ENCODE peak calls at places on chromosomes 16 and 17, in six cellular contexts. One of them, this sample, is unnamed. For H3K4me1, the result is how much of the 10 kb centered on the place peaks cover.

GRCh38 chr16:82660966-82661365 is 34.2 kb downstream of the CDH13 start:
- DNase-seq in GM23248: no peak
- DNase-seq in HCT116: no peak
- DNase-seq in neural progenitor cell: no peak
- DNase-seq in IMR-90: no peak
- DNase-seq in trophoblast cell: no peak
- DNase-seq in this sample: no peak

GRCh38 chr16:63684702-63685101 is 1437.2 kb downstream of the CDH11 start:
- DNase-seq in IMR-90: no peak
- DNase-seq in neural progenitor cell: peak
- DNase-seq in HCT116: no peak
- DNase-seq in trophoblast cell: no peak
- DNase-seq in GM23248: no peak
- DNase-seq in this sample: no peak

GRCh38 chr17:76900723-76901122 is 32.5 kb downstream of the MGAT5B start:
- DNase-seq in GM23248: no peak
- DNase-seq in trophoblast cell: no peak
- DNase-seq in HCT116: no peak
- DNase-seq in IMR-90: no peak
- DNase-seq in neural progenitor cell: no peak
- DNase-seq in this sample: no peak

GRCh38 chr17:15463363-15463762 is 4.1 kb downstream of the CDRT4 start:
- DNase-seq in HCT116: no peak
- DNase-seq in neural progenitor cell: peak
- DNase-seq in trophoblast cell: peak
- DNase-seq in GM23248: peak
- DNase-seq in IMR-90: peak
- DNase-seq in this sample: peak

GRCh38 chr16:10972956-10973464 is 28.6 kb downstream of the CLEC16A start:
- DNase-seq in trophoblast cell: no peak
- DNase-seq in HCT116: no peak
- DNase-seq in IMR-90: no peak
- DNase-seq in GM23248: no peak
- DNase-seq in neural progenitor cell: no peak
- DNase-seq in this sample: no peak

GRCh38 chr16:57284206-57284951 is at the start of gene PLLP:
- DNase-seq in GM23248: peak
- DNase-seq in trophoblast cell: peak
- DNase-seq in HCT116: no peak
- DNase-seq in neural progenitor cell: peak
- DNase-seq in IMR-90: peak
- DNase-seq in this sample: peak

GRCh38 chr16:87409153-87409552 is 17.0 kb downstream of the MAP1LC3B start:
- DNase-seq in HCT116: no peak
- DNase-seq in IMR-90: no peak
- DNase-seq in GM23248: no peak
- DNase-seq in neural progenitor cell: no peak
- DNase-seq in trophoblast cell: no peak
- DNase-seq in this sample: no peak

GRCh38 chr17:1511290-1511689 is 5.1 kb downstream of the INPP5K start:
- DNase-seq in IMR-90: no peak
- DNase-seq in HCT116: no peak
- DNase-seq in GM23248: no peak
- DNase-seq in neural progenitor cell: no peak
- DNase-seq in trophoblast cell: no peak
- DNase-seq in this sample: no peak

GRCh38 chr17:9566067-9566466 is 9.6 kb downstream of the STX8 start:
- DNase-seq in HCT116: no peak
- DNase-seq in trophoblast cell: no peak
- DNase-seq in neural progenitor cell: no peak
- DNase-seq in GM23248: no peak
- DNase-seq in IMR-90: no peak
- DNase-seq in this sample: no peak

GRCh38 chr17:50267074-50267841 is 7.0 kb upstream of the TMEM92 start:
- DNase-seq in GM23248: peak
- DNase-seq in trophoblast cell: no peak
- DNase-seq in HCT116: no peak
- DNase-seq in IMR-90: peak
- DNase-seq in neural progenitor cell: no peak
- DNase-seq in this sample: no peak

GRCh38 chr16:80580109-80580832 is 39.5 kb downstream of the DYNLRB2 start:
- DNase-seq in trophoblast cell: no peak
- DNase-seq in GM23248: peak
- DNase-seq in neural progenitor cell: no peak
- DNase-seq in HCT116: no peak
- DNase-seq in IMR-90: peak
- DNase-seq in this sample: peak

GRCh38 chr17:59154335-59154720 is 658 bp downstream of the SKA2 start:
- DNase-seq in trophoblast cell: peak
- DNase-seq in HCT116: no peak
- DNase-seq in GM23248: peak
- DNase-seq in neural progenitor cell: peak
- DNase-seq in IMR-90: peak
- DNase-seq in this sample: peak

GRCh38 chr17:80485846-80486245 is 9.4 kb upstream of the NPTX1 start:
- DNase-seq in IMR-90: no peak
- DNase-seq in HCT116: no peak
- DNase-seq in GM23248: no peak
- DNase-seq in neural progenitor cell: no peak
- DNase-seq in trophoblast cell: no peak
- DNase-seq in this sample: no peak

GRCh38 chr17:55442953-55443683 is 21.5 kb upstream of the MMD start:
- DNase-seq in HCT116: no peak
- DNase-seq in neural progenitor cell: no peak
- DNase-seq in GM23248: no peak
- DNase-seq in trophoblast cell: peak
- DNase-seq in IMR-90: peak
- DNase-seq in this sample: no peak

GRCh38 chr17:82870091-82870491 is 30.3 kb upstream of the ZNF750 start:
- DNase-seq in trophoblast cell: no peak
- DNase-seq in neural progenitor cell: no peak
- DNase-seq in HCT116: no peak
- DNase-seq in GM23248: no peak
- DNase-seq in IMR-90: no peak
- DNase-seq in this sample: no peak

GRCh38 chr16:12239953-12240485 is 263.5 kb downstream of the SNX29 start:
- DNase-seq in GM23248: peak
- DNase-seq in neural progenitor cell: no peak
- DNase-seq in IMR-90: peak
- DNase-seq in HCT116: no peak
- DNase-seq in trophoblast cell: no peak
- DNase-seq in this sample: no peak

GRCh38 chr16:75319513-75320401 is 68.3 kb upstream of the BCAR1 start:
- DNase-seq in neural progenitor cell: no peak
- DNase-seq in HCT116: no peak
- DNase-seq in trophoblast cell: no peak
- DNase-seq in GM23248: peak
- DNase-seq in IMR-90: peak
- DNase-seq in this sample: peak

GRCh38 chr16:11075163-11075562 is 130.8 kb downstream of the CLEC16A start:
- DNase-seq in HCT116: no peak
- DNase-seq in GM23248: no peak
- DNase-seq in trophoblast cell: no peak
- DNase-seq in neural progenitor cell: no peak
- DNase-seq in IMR-90: no peak
- DNase-seq in this sample: no peak

GRCh38 chr17:4648741-4649140 is 7.3 kb upstream of the ALOX15 start:
- DNase-seq in HCT116: no peak
- DNase-seq in trophoblast cell: no peak
- DNase-seq in IMR-90: no peak
- DNase-seq in neural progenitor cell: no peak
- DNase-seq in GM23248: no peak
- DNase-seq in this sample: no peak

GRCh38 chr16:67719778-67720144 is 645 bp upstream of the GFOD2 start:
- DNase-seq in IMR-90: peak
- DNase-seq in neural progenitor cell: peak
- DNase-seq in trophoblast cell: peak
- DNase-seq in GM23248: peak
- DNase-seq in HCT116: no peak
- DNase-seq in this sample: no peak

GRCh38 chr17:36673637-36674277 is 72.4 kb downstream of the MRM1 start:
- DNase-seq in HCT116: no peak
- DNase-seq in trophoblast cell: no peak
- DNase-seq in IMR-90: no peak
- DNase-seq in GM23248: no peak
- DNase-seq in neural progenitor cell: no peak
- DNase-seq in this sample: no peak

GRCh38 chr17:42248351-42249179 is 27.6 kb downstream of the STAT5B start:
- DNase-seq in IMR-90: peak
- DNase-seq in GM23248: peak
- DNase-seq in HCT116: no peak
- DNase-seq in trophoblast cell: peak
- DNase-seq in neural progenitor cell: peak
- DNase-seq in this sample: no peak

GRCh38 chr16:3690991-3691720 is 26.2 kb downstream of the TRAP1 start:
- DNase-seq in GM23248: peak
- DNase-seq in IMR-90: no peak
- DNase-seq in HCT116: no peak
- DNase-seq in trophoblast cell: no peak
- DNase-seq in neural progenitor cell: no peak
- DNase-seq in this sample: no peak

GRCh38 chr16:57192720-57193486 is 6.8 kb downstream of the RSPRY1 start:
- DNase-seq in IMR-90: peak
- DNase-seq in neural progenitor cell: no peak
- DNase-seq in trophoblast cell: peak
- DNase-seq in GM23248: peak
- DNase-seq in HCT116: no peak
- DNase-seq in this sample: no peak

GRCh38 chr16:59697236-59697635 is 963.1 kb upstream of the GOT2 start:
- DNase-seq in neural progenitor cell: no peak
- DNase-seq in IMR-90: no peak
- DNase-seq in HCT116: no peak
- DNase-seq in GM23248: peak
- DNase-seq in trophoblast cell: no peak
- DNase-seq in this sample: no peak

GRCh38 chr17:9309216-9309615 is 266.4 kb downstream of the STX8 start:
- DNase-seq in trophoblast cell: peak
- DNase-seq in HCT116: no peak
- DNase-seq in IMR-90: no peak
- DNase-seq in neural progenitor cell: peak
- DNase-seq in GM23248: no peak
- DNase-seq in this sample: no peak

GRCh38 chr16:83723901-83724300 is 83.9 kb upstream of the HSBP1 start:
- DNase-seq in IMR-90: no peak
- DNase-seq in trophoblast cell: no peak
- DNase-seq in HCT116: no peak
- DNase-seq in neural progenitor cell: no peak
- DNase-seq in GM23248: no peak
- DNase-seq in this sample: no peak
- H3K4me2 ChIP-seq in IMR-90: no peak
- H3K4me2 ChIP-seq in trophoblast cell: no peak
- H3K4me2 ChIP-seq in HCT116: no peak
- H3K4me2 ChIP-seq in neural progenitor cell: no peak
- H3K4me2 ChIP-seq in GM23248: no peak
- H3K4me2 ChIP-seq in this sample: no peak

DNA sequence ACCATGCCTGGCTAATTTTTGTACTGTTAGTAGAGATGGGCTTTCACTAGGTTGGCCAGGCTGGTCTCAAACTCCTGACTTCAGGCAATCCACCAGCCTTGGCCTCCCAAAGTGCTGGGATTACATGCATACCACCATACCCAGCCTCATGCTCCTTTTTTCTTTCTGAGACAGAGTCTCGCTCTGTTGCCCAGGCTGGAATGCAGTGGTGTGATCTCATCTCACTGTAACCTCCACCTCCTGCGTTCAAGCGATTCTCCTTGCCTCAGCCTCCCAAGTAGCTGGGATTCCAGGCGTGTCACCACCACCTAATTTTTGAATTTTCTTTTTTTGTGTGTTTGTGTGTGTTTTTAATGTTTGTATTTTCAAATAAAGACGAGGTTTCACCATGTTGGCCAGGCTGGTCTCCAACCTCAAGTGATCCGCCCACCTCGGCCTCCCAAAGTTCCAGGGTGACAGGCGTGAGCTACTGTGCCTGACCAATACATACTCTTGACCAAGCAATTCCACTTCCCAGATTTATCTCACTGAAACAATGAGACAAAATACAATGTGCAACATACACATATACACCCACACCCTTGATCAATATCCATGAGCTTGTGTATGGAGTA is 5.0 kb downstream of the GRB2 start:
- DNase-seq in neural progenitor cell: no peak
- DNase-seq in IMR-90: no peak
- DNase-seq in GM23248: no peak
- DNase-seq in trophoblast cell: peak
- DNase-seq in HCT116: no peak
- DNase-seq in this sample: no peak
- H3K4me1 ChIP-seq in neural progenitor cell: under half
- H3K4me1 ChIP-seq in IMR-90: under half
- H3K4me1 ChIP-seq in GM23248: under half
- H3K4me1 ChIP-seq in trophoblast cell: under half
- H3K4me1 ChIP-seq in HCT116: under half
- H3K4me1 ChIP-seq in this sample: under half

GRCh38 chr16:85930321-85930720 is 31.4 kb downstream of the IRF8 start:
- DNase-seq in IMR-90: no peak
- DNase-seq in neural progenitor cell: no peak
- DNase-seq in trophoblast cell: no peak
- DNase-seq in GM23248: no peak
- DNase-seq in HCT116: no peak
- DNase-seq in this sample: no peak

GRCh38 chr16:85928411-85928820 is 29.5 kb downstream of the IRF8 start:
- DNase-seq in HCT116: no peak
- DNase-seq in neural progenitor cell: no peak
- DNase-seq in trophoblast cell: peak
- DNase-seq in IMR-90: peak
- DNase-seq in GM23248: peak
- DNase-seq in this sample: no peak

GRCh38 chr16:85934210-85934609 is 35.2 kb downstream of the IRF8 start:
- DNase-seq in trophoblast cell: no peak
- DNase-seq in IMR-90: no peak
- DNase-seq in GM23248: no peak
- DNase-seq in neural progenitor cell: no peak
- DNase-seq in HCT116: no peak
- DNase-seq in this sample: no peak

GRCh38 chr16:85929259-85929704 is 30.3 kb downstream of the IRF8 start:
- DNase-seq in neural progenitor cell: no peak
- DNase-seq in HCT116: no peak
- DNase-seq in IMR-90: no peak
- DNase-seq in GM23248: no peak
- DNase-seq in trophoblast cell: peak
- DNase-seq in this sample: peak

GRCh38 chr16:85931596-85932402 is 32.8 kb downstream of the IRF8 start:
- DNase-seq in GM23248: no peak
- DNase-seq in IMR-90: no peak
- DNase-seq in trophoblast cell: no peak
- DNase-seq in HCT116: no peak
- DNase-seq in neural progenitor cell: no peak
- DNase-seq in this sample: no peak
- H3K9ac ChIP-seq in GM23248: no peak
- H3K9ac ChIP-seq in IMR-90: no peak
- H3K9ac ChIP-seq in trophoblast cell: no peak
- H3K9ac ChIP-seq in HCT116: no peak
- H3K9ac ChIP-seq in neural progenitor cell: no peak
- H3K9ac ChIP-seq in this sample: no peak

DNA sequence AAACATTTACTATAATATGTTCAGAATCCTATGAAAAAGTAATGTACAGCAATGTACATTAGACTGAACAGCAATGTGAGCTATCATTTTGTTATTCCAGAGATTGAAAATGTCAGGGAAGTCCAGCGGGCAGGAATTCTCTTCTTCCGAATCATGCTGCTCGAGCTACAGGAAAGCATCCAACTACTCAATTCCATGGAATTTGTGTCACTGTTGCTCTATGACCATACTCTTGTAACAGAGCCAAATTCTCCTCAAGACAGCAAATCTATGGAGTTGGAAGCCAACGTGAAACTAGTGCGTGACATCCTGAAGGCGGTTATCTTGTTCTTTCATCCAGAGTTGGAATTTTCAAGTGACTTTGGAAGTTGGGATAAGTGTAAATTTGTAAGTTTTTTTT is 24.8 kb upstream of the NSRP1 start:
- DNase-seq in neural progenitor cell: no peak
- DNase-seq in HCT116: peak
- DNase-seq in trophoblast cell: peak
- DNase-seq in IMR-90: peak
- DNase-seq in GM23248: peak
- DNase-seq in this sample: peak
- H3K4me2 ChIP-seq in neural progenitor cell: no peak
- H3K4me2 ChIP-seq in HCT116: peak
- H3K4me2 ChIP-seq in trophoblast cell: no peak
- H3K4me2 ChIP-seq in IMR-90: no peak
- H3K4me2 ChIP-seq in GM23248: peak
- H3K4me2 ChIP-seq in this sample: no peak